ENCODE peak calls at places on chromosomes 11 and 22, in five cellular contexts. One of them, this sample, is unnamed.
A peak's percentile ranks its signal among the peaks of the same experiment; 100 is the strongest.

GRCh38 chr11:33721291-33721840 is 14.9 kb downstream of the CD59 start:
- DNase-seq in GM23338: no peak
- DNase-seq in fibroblast of lung: peak; percentile 80
- DNase-seq in thoracic aorta: no peak
- DNase-seq in stomach: no peak
- DNase-seq in this sample: no peak

GRCh38 chr11:120883404-120884135 is 140.3 kb upstream of the TBCEL start:
- DNase-seq in GM23338: no peak
- DNase-seq in fibroblast of lung: peak; percentile 79
- DNase-seq in thoracic aorta: peak; percentile 11
- DNase-seq in stomach: no peak
- DNase-seq in this sample: peak; percentile 85

GRCh38 chr11:64969209-64969608 is 2.7 kb downstream of the MAJIN start:
- DNase-seq in GM23338: no peak
- DNase-seq in fibroblast of lung: peak; percentile 13
- DNase-seq in thoracic aorta: no peak
- DNase-seq in stomach: no peak
- DNase-seq in this sample: no peak

GRCh38 chr22:50548046-50548912 is 2.6 kb downstream of the KLHDC7B start:
- DNase-seq in GM23338: no peak
- DNase-seq in fibroblast of lung: no peak
- DNase-seq in thoracic aorta: no peak
- DNase-seq in stomach: no peak
- DNase-seq in this sample: no peak

GRCh38 chr11:85889676-85890579 is 34.7 kb downstream of the CCDC83 start:
- DNase-seq in GM23338: no peak
- DNase-seq in fibroblast of lung: peak; percentile 91
- DNase-seq in thoracic aorta: no peak
- DNase-seq in stomach: no peak
- DNase-seq in this sample: peak; percentile 77

GRCh38 chr11:90288207-90288821 is 65.5 kb upstream of the CHORDC1 start:
- DNase-seq in GM23338: peak; percentile 57
- DNase-seq in fibroblast of lung: peak; percentile 16
- DNase-seq in thoracic aorta: no peak
- DNase-seq in stomach: no peak
- DNase-seq in this sample: no peak

GRCh38 chr11:104705475-104706195 is 192.6 kb downstream of the CASP12 start:
- DNase-seq in GM23338: no peak
- DNase-seq in fibroblast of lung: peak; percentile 57
- DNase-seq in thoracic aorta: no peak
- DNase-seq in stomach: peak; percentile 25
- DNase-seq in this sample: no peak

GRCh38 chr22:35452351-35452781 is 52.4 kb downstream of the MCM5 start:
- DNase-seq in GM23338: no peak
- DNase-seq in fibroblast of lung: no peak
- DNase-seq in thoracic aorta: no peak
- DNase-seq in stomach: peak; percentile 86
- DNase-seq in this sample: no peak

GRCh38 chr22:44171486-44172076 is 9.1 kb upstream of the PARVG start:
- DNase-seq in GM23338: no peak
- DNase-seq in fibroblast of lung: no peak
- DNase-seq in thoracic aorta: no peak
- DNase-seq in stomach: no peak
- DNase-seq in this sample: no peak

GRCh38 chr11:14642453-14642852 is 1.2 kb upstream of the PDE3B start:
- DNase-seq in GM23338: no peak
- DNase-seq in fibroblast of lung: no peak
- DNase-seq in thoracic aorta: no peak
- DNase-seq in stomach: no peak
- DNase-seq in this sample: no peak

GRCh38 chr22:24992946-24993345 is 40.4 kb downstream of the KIAA1671 start:
- DNase-seq in GM23338: no peak
- DNase-seq in fibroblast of lung: no peak
- DNase-seq in thoracic aorta: no peak
- DNase-seq in stomach: no peak
- DNase-seq in this sample: no peak

GRCh38 chr22:24994070-24994763 is 41.7 kb downstream of the KIAA1671 start:
- DNase-seq in GM23338: peak; percentile 64
- DNase-seq in fibroblast of lung: peak; percentile 68
- DNase-seq in thoracic aorta: no peak
- DNase-seq in stomach: peak; percentile 58
- DNase-seq in this sample: peak; percentile 88

GRCh38 chr22:24997023-24997422 is 44.5 kb downstream of the KIAA1671 start:
- DNase-seq in GM23338: peak; percentile 44
- DNase-seq in fibroblast of lung: no peak
- DNase-seq in thoracic aorta: no peak
- DNase-seq in stomach: no peak
- DNase-seq in this sample: peak; percentile 65

GRCh38 chr22:24996420-24996952 is 44.0 kb downstream of the KIAA1671 start:
- DNase-seq in GM23338: peak; percentile 87
- DNase-seq in fibroblast of lung: peak; percentile 66
- DNase-seq in thoracic aorta: no peak
- DNase-seq in stomach: no peak
- DNase-seq in this sample: peak; percentile 96

DNA sequence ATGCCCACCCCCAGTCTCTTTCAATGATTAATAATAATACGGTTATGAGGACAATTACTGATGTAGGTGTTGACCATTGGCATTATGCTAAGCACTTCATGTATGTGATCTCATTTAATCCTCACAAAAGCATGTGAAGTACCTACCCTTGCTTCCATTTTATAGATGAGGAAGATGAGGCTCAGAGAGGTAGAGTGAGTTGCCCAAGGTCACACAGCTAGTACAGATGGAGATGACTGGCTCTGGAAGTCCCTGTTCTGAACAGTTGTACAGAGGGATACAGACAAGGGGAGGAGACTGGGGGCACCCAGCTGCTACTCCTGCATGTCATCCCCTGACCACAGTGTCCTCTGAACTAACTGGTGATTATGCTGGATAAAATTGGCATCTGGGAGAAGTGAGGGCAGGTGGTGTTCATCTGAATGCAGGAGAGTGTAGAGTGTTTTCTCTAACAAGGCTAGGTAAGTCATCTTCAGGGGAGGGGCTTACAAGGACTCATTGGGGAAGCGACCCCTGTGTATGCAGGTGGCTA is 43.2 kb downstream of the KIAA1671 start:
- DNase-seq in GM23338: no peak
- DNase-seq in fibroblast of lung: no peak
- DNase-seq in thoracic aorta: no peak
- DNase-seq in stomach: no peak
- DNase-seq in this sample: no peak
- H3K4me1 ChIP-seq in GM23338: peaks cover 29% of the 10 kb centered on the region
- H3K4me1 ChIP-seq in fibroblast of lung: peaks cover 4% of the 10 kb centered on the region
- H3K4me1 ChIP-seq in thoracic aorta: peaks cover 10% of the 10 kb centered on the region
- H3K4me1 ChIP-seq in stomach: peaks cover 26% of the 10 kb centered on the region
- H3K4me1 ChIP-seq in this sample: peaks cover 15% of the 10 kb centered on the region

GRCh38 chr11:1007279-1007678 is 29.2 kb downstream of the MUC6 start:
- DNase-seq in GM23338: no peak
- DNase-seq in fibroblast of lung: no peak
- DNase-seq in thoracic aorta: no peak
- DNase-seq in stomach: no peak
- DNase-seq in this sample: no peak

GRCh38 chr11:1008001-1008400 is 28.5 kb downstream of the MUC6 start:
- DNase-seq in GM23338: no peak
- DNase-seq in fibroblast of lung: no peak
- DNase-seq in thoracic aorta: no peak
- DNase-seq in stomach: no peak
- DNase-seq in this sample: no peak

GRCh38 chr11:1009371-1009770 is 27.1 kb downstream of the MUC6 start:
- DNase-seq in GM23338: no peak
- DNase-seq in fibroblast of lung: no peak
- DNase-seq in thoracic aorta: no peak
- DNase-seq in stomach: no peak
- DNase-seq in this sample: no peak

GRCh38 chr11:1010006-1010405 is 26.5 kb downstream of the MUC6 start:
- DNase-seq in GM23338: no peak
- DNase-seq in fibroblast of lung: no peak
- DNase-seq in thoracic aorta: no peak
- DNase-seq in stomach: no peak
- DNase-seq in this sample: no peak

DNA sequence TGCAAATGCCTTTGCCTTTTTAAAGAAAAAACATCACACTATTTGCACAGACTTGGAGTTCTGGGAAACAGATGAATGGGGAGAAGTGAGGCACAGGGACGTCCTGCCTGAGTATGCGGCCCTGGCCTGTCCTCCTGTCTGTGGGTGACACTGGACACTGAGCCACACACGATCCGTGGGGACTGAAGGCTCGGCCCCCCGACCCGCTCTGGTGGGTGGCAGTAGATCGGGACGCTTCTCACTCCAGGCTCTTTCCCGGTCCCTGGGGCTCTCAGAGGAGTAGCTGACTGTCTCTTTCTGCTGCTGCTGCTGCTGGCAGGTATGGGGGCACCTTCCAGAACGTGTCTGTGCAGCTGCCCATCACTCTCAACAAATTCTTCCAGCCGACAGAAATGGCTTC is 27.7 kb downstream of the MUC6 start:
- DNase-seq in GM23338: no peak
- DNase-seq in fibroblast of lung: no peak
- DNase-seq in thoracic aorta: no peak
- DNase-seq in stomach: no peak
- DNase-seq in this sample: no peak
- H3K4me1 ChIP-seq in GM23338: no peaks in the 10 kb centered on the region
- H3K4me1 ChIP-seq in fibroblast of lung: no peaks in the 10 kb centered on the region
- H3K4me1 ChIP-seq in thoracic aorta: no peaks in the 10 kb centered on the region
- H3K4me1 ChIP-seq in stomach: peaks cover 11% of the 10 kb centered on the region
- H3K4me1 ChIP-seq in this sample: no peaks in the 10 kb centered on the region

DNA sequence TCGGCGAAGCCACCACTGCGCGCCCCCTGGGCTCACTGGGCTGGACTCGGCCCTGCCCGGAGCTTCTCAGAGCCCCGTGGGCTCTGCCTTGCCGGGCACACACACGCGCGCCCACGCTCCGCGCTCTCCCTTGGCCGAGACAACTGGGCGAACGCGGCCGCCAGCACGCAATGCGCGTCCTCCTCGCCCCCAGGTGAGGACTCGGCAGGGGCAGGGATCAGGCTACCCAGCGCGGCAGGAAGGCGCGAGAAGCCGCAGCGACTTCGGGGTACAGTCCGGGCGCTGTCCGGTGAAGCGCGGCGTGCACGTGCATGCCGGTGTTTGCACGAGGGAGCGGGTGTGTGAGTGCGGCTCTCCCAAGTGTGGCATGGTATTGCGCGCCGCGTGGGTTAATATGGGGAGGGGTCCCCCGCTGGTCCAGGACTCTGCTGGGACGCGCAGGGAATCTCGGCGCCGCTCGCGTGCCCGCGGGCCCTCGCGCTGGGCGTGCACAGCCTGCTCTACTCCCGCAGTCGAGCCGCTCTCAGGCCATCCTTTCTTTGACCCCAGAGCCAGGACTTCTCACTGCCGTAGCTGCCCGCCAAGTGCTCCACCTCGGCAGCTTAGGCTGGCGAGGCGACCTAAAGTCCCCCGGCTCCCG is 5.5 kb downstream of the WNT7B start:
- DNase-seq in GM23338: peak; percentile 56
- DNase-seq in fibroblast of lung: peak; percentile 14
- DNase-seq in thoracic aorta: no peak
- DNase-seq in stomach: no peak
- DNase-seq in this sample: peak; percentile 68
- H3K4me1 ChIP-seq in GM23338: peaks cover 15% of the 10 kb centered on the region
- H3K4me1 ChIP-seq in fibroblast of lung: peaks cover 12% of the 10 kb centered on the region
- H3K4me1 ChIP-seq in thoracic aorta: peaks cover 14% of the 10 kb centered on the region
- H3K4me1 ChIP-seq in stomach: peaks cover 43% of the 10 kb centered on the region
- H3K4me1 ChIP-seq in this sample: no peaks in the 10 kb centered on the region

GRCh38 chr11:13298765-13299164 is 21.2 kb downstream of the BMAL1 start:
- DNase-seq in GM23338: no peak
- DNase-seq in fibroblast of lung: no peak
- DNase-seq in thoracic aorta: no peak
- DNase-seq in stomach: no peak
- DNase-seq in this sample: no peak

GRCh38 chr11:13304655-13305340 is 27.2 kb downstream of the BMAL1 start:
- DNase-seq in GM23338: no peak
- DNase-seq in fibroblast of lung: no peak
- DNase-seq in thoracic aorta: no peak
- DNase-seq in stomach: no peak
- DNase-seq in this sample: no peak

GRCh38 chr11:13303668-13304649 is 26.4 kb downstream of the BMAL1 start:
- DNase-seq in GM23338: no peak
- DNase-seq in fibroblast of lung: no peak
- DNase-seq in thoracic aorta: no peak
- DNase-seq in stomach: no peak
- DNase-seq in this sample: no peak

GRCh38 chr11:13302440-13302958 is 24.9 kb downstream of the BMAL1 start:
- DNase-seq in GM23338: no peak
- DNase-seq in fibroblast of lung: no peak
- DNase-seq in thoracic aorta: no peak
- DNase-seq in stomach: no peak
- DNase-seq in this sample: no peak

DNA sequence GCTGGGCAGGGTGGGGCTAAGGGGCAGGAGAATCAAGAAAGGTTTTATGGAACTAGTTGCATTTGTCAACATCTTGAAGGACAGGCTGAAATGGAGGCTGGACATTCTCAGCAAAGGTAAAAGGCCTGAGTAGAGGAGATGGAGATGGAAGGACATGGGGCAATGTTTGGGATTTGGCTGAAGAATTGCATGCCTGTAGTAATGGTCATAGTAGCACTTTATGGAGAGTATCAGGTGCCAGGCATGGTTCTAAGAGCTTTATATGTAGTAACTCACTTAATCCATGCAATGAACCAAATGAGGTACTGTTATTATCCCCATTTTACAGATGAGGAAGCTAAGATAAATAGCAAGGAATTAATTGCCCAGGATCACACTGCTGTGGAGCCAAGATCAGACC is 23.9 kb downstream of the BMAL1 start:
- DNase-seq in GM23338: no peak
- DNase-seq in fibroblast of lung: no peak
- DNase-seq in thoracic aorta: no peak
- DNase-seq in stomach: no peak
- DNase-seq in this sample: no peak
- H3K4me1 ChIP-seq in GM23338: no peaks in the 10 kb centered on the region
- H3K4me1 ChIP-seq in fibroblast of lung: no peaks in the 10 kb centered on the region
- H3K4me1 ChIP-seq in thoracic aorta: peaks cover 9% of the 10 kb centered on the region
- H3K4me1 ChIP-seq in stomach: peaks cover 81% of the 10 kb centered on the region
- H3K4me1 ChIP-seq in this sample: no peaks in the 10 kb centered on the region

GRCh38 chr22:38240734-38241252 is 32.0 kb downstream of the TMEM184B start:
- DNase-seq in GM23338: peak; percentile 86
- DNase-seq in fibroblast of lung: peak; percentile 96
- DNase-seq in thoracic aorta: no peak
- DNase-seq in stomach: peak; percentile 71
- DNase-seq in this sample: peak; percentile 93

GRCh38 chr22:38236786-38237185 is 35.0 kb downstream of the MAFF start:
- DNase-seq in GM23338: no peak
- DNase-seq in fibroblast of lung: no peak
- DNase-seq in thoracic aorta: no peak
- DNase-seq in stomach: peak; percentile 78
- DNase-seq in this sample: no peak

GRCh38 chr22:38235240-38235850 is 33.6 kb downstream of the MAFF start:
- DNase-seq in GM23338: no peak
- DNase-seq in fibroblast of lung: no peak
- DNase-seq in thoracic aorta: no peak
- DNase-seq in stomach: no peak
- DNase-seq in this sample: no peak

GRCh38 chr22:38238519-38239051 is 34.2 kb downstream of the TMEM184B start:
- DNase-seq in GM23338: no peak
- DNase-seq in fibroblast of lung: no peak
- DNase-seq in thoracic aorta: no peak
- DNase-seq in stomach: no peak
- DNase-seq in this sample: no peak

GRCh38 chr22:38239101-38239761 is 33.6 kb downstream of the TMEM184B start:
- DNase-seq in GM23338: no peak
- DNase-seq in fibroblast of lung: peak; percentile 95
- DNase-seq in thoracic aorta: peak; percentile 50
- DNase-seq in stomach: no peak
- DNase-seq in this sample: no peak
- H3K4me1 ChIP-seq in GM23338: peaks cover 2% of the 10 kb centered on the region
- H3K4me1 ChIP-seq in fibroblast of lung: peaks cover 30% of the 10 kb centered on the region
- H3K4me1 ChIP-seq in thoracic aorta: peaks cover 17% of the 10 kb centered on the region
- H3K4me1 ChIP-seq in stomach: peaks cover 85% of the 10 kb centered on the region
- H3K4me1 ChIP-seq in this sample: peaks cover 6% of the 10 kb centered on the region